ENCODE peak calls at places on chromosomes 6 and 20, in eight cellular contexts. B is HCT116, F is A673, S is foreskin fibroblast, K is upper lobe of right lung, D is OCI-LY7, A is fibroblast of lung, R is heart left ventricle. G is an unnamed sample.

GRCh38 chr20:41048475-41049242 is 20.0 kb downstream of the TOP1 start:
- DNase-seq in B (no peak), F (peak; percentile 86), S (no peak), K (no peak), D (peak; percentile 49), A (no peak), R (no peak), G (peak; percentile 78)

GRCh38 chr20:56653221-56653620 is 24.1 kb downstream of the TFAP2C start:
- DNase-seq in B (no peak), F (no peak), S (no peak), K (no peak), D (no peak), A (peak; percentile 23), R (no peak), G (no peak)

GRCh38 chr20:58014628-58015315 is 213.7 kb downstream of the ANKRD60 start:
- DNase-seq in B (peak; percentile 80), F (no peak), S (no peak), K (no peak), D (no peak), A (peak; percentile 75), R (no peak), G (no peak)

GRCh38 chr6:76574746-76575145 is 502.3 kb upstream of the IMPG1 start:
- DNase-seq in B (no peak), F (no peak), S (no peak), K (no peak), D (no peak), A (no peak), R (no peak), G (no peak)

GRCh38 chr20:61301995-61302525 is 50.0 kb downstream of the CDH4 start:
- DNase-seq in B (no peak), F (no peak), S (no peak), K (no peak), D (no peak), A (no peak), R (no peak), G (no peak)

GRCh38 chr6:23775127-23775526 is 350.9 kb upstream of the NRSN1 start:
- DNase-seq in B (no peak), F (peak; percentile 47), S (no peak), K (no peak), D (no peak), A (peak; percentile 3), R (no peak), G (no peak)

GRCh38 chr6:127107916-127108315 is 10.6 kb upstream of the RSPO3 start:
- DNase-seq in B (no peak), F (no peak), S (no peak), K (no peak), D (no peak), A (no peak), R (no peak), G (no peak)

GRCh38 chr6:32845381-32845884 is 1.6 kb upstream of the PSMB8 start:
- DNase-seq in B (no peak), F (no peak), S (no peak), K (no peak), D (peak; percentile 60), A (no peak), R (peak; percentile 25), G (no peak)

DNA sequence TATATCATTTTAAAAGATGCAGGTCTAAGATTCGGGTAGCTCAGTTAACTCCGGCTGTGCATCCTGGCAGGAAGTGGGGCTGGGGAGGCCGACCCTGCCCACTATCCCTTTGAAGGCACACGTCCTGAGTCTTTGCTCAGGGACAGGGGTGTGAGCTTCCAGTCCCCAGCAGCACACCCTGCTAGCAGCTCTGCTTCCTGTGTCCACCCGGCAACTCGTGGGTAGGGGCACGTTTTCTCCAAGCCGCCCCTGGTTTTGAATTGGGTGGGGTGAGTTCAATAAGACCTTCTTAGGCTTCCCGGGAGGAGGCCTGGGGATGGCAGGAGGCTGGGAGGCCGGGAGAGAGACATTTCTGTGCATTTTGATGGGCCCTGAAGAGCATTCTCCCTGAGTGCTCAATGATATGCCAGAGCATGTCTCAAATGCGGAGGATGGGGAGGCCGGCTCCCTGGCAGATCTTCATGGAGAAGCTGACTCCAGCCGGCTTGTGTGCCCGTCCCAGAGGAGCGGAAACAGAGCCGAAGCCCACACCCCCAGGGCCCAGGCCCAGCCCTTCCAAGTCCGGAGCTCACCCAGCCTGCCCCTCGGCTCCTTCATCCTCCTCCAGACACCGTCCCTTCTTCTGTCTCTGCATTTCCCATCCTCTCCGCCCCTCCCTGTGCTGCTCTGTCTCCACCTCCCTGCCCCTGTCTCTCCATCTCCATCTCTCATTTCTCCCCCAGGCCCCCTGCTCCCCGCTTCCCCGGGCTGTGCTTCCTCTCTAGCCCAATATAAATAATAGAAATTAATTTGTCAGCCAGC is 36.3 kb upstream of the ZFAND3 start:
- DNase-seq in B (no peak), F (peak; percentile 52), S (no peak), K (no peak), D (no peak), A (peak; percentile 41), R (no peak), G (no peak)
- H3K4me3 ChIP-seq in B (no peak overlapping the region), F (peak overlapping the region; percentile 37), S (peak overlapping the region; percentile 3), K (peak overlapping the region; percentile 52), D (no peak overlapping the region), A (peak overlapping the region; percentile 9), R (peak overlapping the region; percentile 58), G (peak overlapping the region; percentile 23)

GRCh38 chr20:54063998-54064676 is 6.3 kb downstream of the BCAS1 start:
- DNase-seq in B (no peak), F (no peak), S (no peak), K (no peak), D (no peak), A (no peak), R (no peak), G (no peak)

GRCh38 chr20:54063580-54063979 is 6.8 kb downstream of the BCAS1 start:
- DNase-seq in B (no peak), F (no peak), S (no peak), K (no peak), D (no peak), A (no peak), R (no peak), G (no peak)

GRCh38 chr20:54064939-54065338 is 5.5 kb downstream of the BCAS1 start:
- DNase-seq in B (no peak), F (no peak), S (no peak), K (no peak), D (no peak), A (no peak), R (no peak), G (no peak)

GRCh38 chr20:54061106-54061881 is 9.1 kb downstream of the BCAS1 start:
- DNase-seq in B (no peak), F (no peak), S (no peak), K (no peak), D (no peak), A (peak; percentile 73), R (no peak), G (peak; percentile 28)

DNA sequence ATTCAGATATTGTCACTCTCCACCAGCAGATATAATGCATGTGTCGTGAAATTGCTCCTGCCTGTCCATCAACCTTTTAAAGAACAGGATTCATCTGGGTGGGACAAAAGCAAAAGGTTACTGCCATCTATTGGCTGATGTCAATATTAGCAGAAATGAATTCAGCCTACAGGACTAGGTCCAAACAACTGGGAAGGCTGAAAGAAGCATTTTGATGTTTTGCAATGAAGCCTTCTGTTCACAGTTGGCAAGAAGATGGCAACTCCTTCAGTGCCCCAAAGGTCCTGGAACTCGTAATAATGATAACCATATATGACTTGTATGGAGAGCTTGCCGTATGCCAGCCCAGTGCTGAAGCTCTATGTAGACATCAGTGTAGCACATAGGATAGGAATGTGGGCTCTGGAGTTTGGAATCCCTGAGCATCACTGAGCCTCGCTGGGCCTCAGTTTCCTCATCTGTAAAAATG is 7.5 kb downstream of the BCAS1 start:
- DNase-seq in B (peak; percentile 42), F (peak; percentile 84), S (peak; percentile 32), K (no peak), D (peak; percentile 62), A (peak; percentile 45), R (no peak), G (peak; percentile 41)
- TF ChIP-seq CTCF in B (peak; percentile 71), F (peak; percentile 76), S (peak; percentile 66), K (peak; percentile 60), D (peak; percentile 90), A (peak; percentile 71), R (peak; percentile 62), G (peak; percentile 62)

GRCh38 chr20:32370897-32371296 is 12.8 kb downstream of the ASXL1 start:
- DNase-seq in B (no peak), F (no peak), S (no peak), K (no peak), D (no peak), A (no peak), R (no peak), G (no peak)

GRCh38 chr20:32365560-32365959 is 7.4 kb downstream of the ASXL1 start:
- DNase-seq in B (no peak), F (no peak), S (no peak), K (no peak), D (no peak), A (no peak), R (no peak), G (no peak)

GRCh38 chr20:32368323-32368722 is 10.2 kb downstream of the ASXL1 start:
- DNase-seq in B (no peak), F (no peak), S (no peak), K (no peak), D (no peak), A (no peak), R (no peak), G (no peak)

GRCh38 chr20:32366380-32366779 is 8.2 kb downstream of the ASXL1 start:
- DNase-seq in B (no peak), F (no peak), S (no peak), K (no peak), D (no peak), A (no peak), R (no peak), G (no peak)

DNA sequence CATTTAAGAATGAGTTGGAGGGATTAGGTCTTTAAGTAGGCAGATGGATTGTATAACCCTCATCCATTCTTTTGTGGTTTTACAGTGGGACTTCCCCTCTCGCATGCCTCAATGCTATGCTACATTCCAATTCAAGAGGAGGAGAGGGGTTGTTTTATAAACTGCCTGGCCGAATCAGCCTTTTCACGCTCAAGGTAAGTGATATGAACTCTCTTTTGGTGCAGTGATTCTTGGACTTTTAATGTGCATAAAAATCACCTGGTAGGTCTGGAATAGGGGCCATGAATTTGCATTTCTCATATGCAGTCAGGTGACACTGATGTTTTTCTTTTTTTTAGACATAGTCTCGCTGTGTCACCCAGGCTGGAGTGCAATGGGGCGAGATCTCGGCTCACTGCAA is 10.8 kb downstream of the ASXL1 start:
- DNase-seq in B (no peak), F (no peak), S (no peak), K (no peak), D (peak; percentile 38), A (peak; percentile 82), R (no peak), G (peak; percentile 38)
- H3K4me3 ChIP-seq in B (no peak overlapping the region), F (no peak overlapping the region), S (no peak overlapping the region), K (no peak overlapping the region), D (peak overlapping the region; percentile 30), A (no peak overlapping the region), R (no peak overlapping the region), G (no peak overlapping the region)

DNA sequence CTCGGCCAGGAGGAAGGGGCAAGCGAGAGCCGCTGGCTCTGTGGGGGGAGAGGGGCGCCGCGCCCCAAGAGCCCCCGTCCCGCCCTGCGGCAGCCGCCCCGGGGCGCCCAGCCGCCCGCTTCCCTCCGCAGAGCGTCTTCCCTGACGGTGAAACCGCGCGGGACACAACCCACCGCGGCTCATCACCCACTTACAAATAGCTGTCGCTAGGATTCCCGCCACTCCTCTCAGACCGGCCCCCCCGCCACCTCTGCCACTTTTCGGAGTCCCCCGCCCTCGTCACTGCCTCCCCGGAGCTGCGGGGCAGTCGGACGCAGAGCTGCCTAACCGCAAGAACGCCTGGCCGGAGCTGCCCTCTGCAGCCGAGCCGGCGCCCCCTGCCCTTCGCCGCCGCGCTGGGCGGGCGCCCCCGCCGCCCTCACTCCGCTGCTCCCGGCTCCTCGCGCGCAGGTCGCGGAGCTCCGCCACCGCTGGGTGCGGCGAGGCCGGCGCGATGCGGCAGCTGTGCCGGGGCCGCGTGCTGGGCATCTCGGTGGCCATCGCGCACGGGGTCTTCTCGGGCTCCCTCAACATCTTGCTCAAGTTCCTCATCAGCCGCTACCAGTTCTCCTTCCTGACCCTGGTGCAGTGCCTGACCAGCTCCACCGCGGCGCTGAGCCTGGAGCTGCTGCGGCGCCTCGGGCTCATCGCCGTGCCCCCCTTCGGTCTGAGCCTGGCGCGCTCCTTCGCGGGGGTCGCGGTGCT is at the start of gene SLC35D3:
- DNase-seq in B (no peak), F (peak; percentile 14), S (no peak), K (no peak), D (no peak), A (peak; percentile 28), R (no peak), G (peak; percentile 6)
- TF ChIP-seq CTCF in B (no peak), F (no peak), S (no peak), K (no peak), D (no peak), A (no peak), R (no peak), G (no peak)